ENCODE peak calls at places on chromosomes 6 and 20, in eight cellular contexts. E, O, T, S, Z, G, U and B are unnamed samples. For H3K36me3, the result is how much of the 10 kb centered on the place peaks cover.

GRCh38 chr20:23205656-23206055 is 119.5 kb upstream of the CD93 start:
- DNase-seq in E (no peak), O (peak), T (no peak), S (no peak), Z (peak), G (peak), U (no peak), B (peak)

GRCh38 chr6:4848382-4849068 is 72.3 kb downstream of the CDYL start:
- DNase-seq in E (no peak), O (no peak), T (no peak), S (peak), Z (no peak), G (peak), U (no peak), B (no peak)

GRCh38 chr6:166504100-166504499 is 82.4 kb downstream of the RAMACL start:
- DNase-seq in E (no peak), O (no peak), T (no peak), S (no peak), Z (no peak), G (no peak), U (no peak), B (no peak)

GRCh38 chr20:45456632-45457031 is 12.9 kb upstream of the WFDC2 start:
- DNase-seq in E (no peak), O (no peak), T (no peak), S (peak), Z (peak), G (no peak), U (no peak), B (no peak)

GRCh38 chr6:28789553-28790083 is 134.2 kb downstream of the TRIM27 start:
- DNase-seq in E (no peak), O (no peak), T (no peak), S (peak), Z (no peak), G (no peak), U (no peak), B (peak)

GRCh38 chr6:722608-723007 is 29.7 kb upstream of the EXOC2 start:
- DNase-seq in E (no peak), O (no peak), T (no peak), S (no peak), Z (no peak), G (no peak), U (no peak), B (peak)

GRCh38 chr6:68559052-68559451 is 76.0 kb upstream of the ADGRB3 start:
- DNase-seq in E (no peak), O (no peak), T (no peak), S (peak), Z (no peak), G (no peak), U (no peak), B (no peak)

GRCh38 chr6:170082067-170082466 is 208.8 kb downstream of the DLL1 start:
- DNase-seq in E (no peak), O (no peak), T (no peak), S (no peak), Z (no peak), G (no peak), U (no peak), B (no peak)

GRCh38 chr6:100093405-100093804 is 99.4 kb upstream of the MCHR2 start:
- DNase-seq in E (no peak), O (no peak), T (no peak), S (no peak), Z (no peak), G (no peak), U (no peak), B (no peak)

GRCh38 chr6:31687860-31688693 is 7.2 kb upstream of the LY6G5C start:
- DNase-seq in E (no peak), O (no peak), T (no peak), S (no peak), Z (no peak), G (no peak), U (no peak), B (no peak)

GRCh38 chr20:16542477-16542876 is 30.8 kb downstream of the KIF16B start:
- DNase-seq in E (no peak), O (no peak), T (no peak), S (peak), Z (no peak), G (no peak), U (no peak), B (no peak)

GRCh38 chr20:10842116-10842515 is 168.3 kb upstream of the JAG1 start:
- DNase-seq in E (no peak), O (no peak), T (no peak), S (no peak), Z (no peak), G (no peak), U (no peak), B (no peak)

GRCh38 chr6:4922488-4923037 is 81.3 kb downstream of the RPP40 start:
- DNase-seq in E (no peak), O (no peak), T (no peak), S (no peak), Z (no peak), G (no peak), U (no peak), B (no peak)

GRCh38 chr6:100512203-100512862 is 47.6 kb upstream of the SIM1 start:
- DNase-seq in E (no peak), O (no peak), T (no peak), S (no peak), Z (no peak), G (no peak), U (no peak), B (peak)

GRCh38 chr20:61350500-61351250 is 98.6 kb downstream of the CDH4 start:
- DNase-seq in E (no peak), O (no peak), T (no peak), S (peak), Z (no peak), G (no peak), U (no peak), B (no peak)

GRCh38 chr6:45609141-45609638 is 231.5 kb upstream of the SUPT3H start:
- DNase-seq in E (no peak), O (no peak), T (no peak), S (no peak), Z (peak), G (no peak), U (no peak), B (peak)

GRCh38 chr20:56634735-56635422 is 5.8 kb downstream of the TFAP2C start:
- DNase-seq in E (no peak), O (no peak), T (no peak), S (no peak), Z (no peak), G (no peak), U (no peak), B (no peak)

GRCh38 chr20:56636701-56637100 is 7.6 kb downstream of the TFAP2C start:
- DNase-seq in E (no peak), O (no peak), T (no peak), S (no peak), Z (no peak), G (no peak), U (no peak), B (peak)

GRCh38 chr20:56631318-56631989 is 2.3 kb downstream of the TFAP2C start:
- DNase-seq in E (no peak), O (no peak), T (no peak), S (peak), Z (no peak), G (no peak), U (no peak), B (no peak)

GRCh38 chr20:56631990-56632327 is 2.9 kb downstream of the TFAP2C start:
- DNase-seq in E (no peak), O (no peak), T (no peak), S (no peak), Z (no peak), G (no peak), U (no peak), B (no peak)

GRCh38 chr20:56634307-56634706 is 5.2 kb downstream of the TFAP2C start:
- DNase-seq in E (no peak), O (no peak), T (no peak), S (no peak), Z (no peak), G (no peak), U (no peak), B (no peak)
- H3K36me3 ChIP-seq in E (under half), O (under half), T (under half), S (under half), Z (under half), G (under half), U (under half), B (under half)

GRCh38 chr20:36248836-36249235 is 12.6 kb downstream of the AAR2 start:
- DNase-seq in E (no peak), O (no peak), T (no peak), S (no peak), Z (no peak), G (no peak), U (no peak), B (no peak)

GRCh38 chr20:36249450-36249849 is 13.2 kb downstream of the AAR2 start:
- DNase-seq in E (no peak), O (no peak), T (no peak), S (peak), Z (no peak), G (no peak), U (no peak), B (no peak)

GRCh38 chr20:36255445-36255844 is 19.2 kb downstream of the AAR2 start:
- DNase-seq in E (no peak), O (peak), T (no peak), S (no peak), Z (no peak), G (no peak), U (no peak), B (no peak)

GRCh38 chr20:36252511-36252910 is 16.2 kb downstream of the AAR2 start:
- DNase-seq in E (no peak), O (peak), T (no peak), S (no peak), Z (no peak), G (no peak), U (no peak), B (no peak)

DNA sequence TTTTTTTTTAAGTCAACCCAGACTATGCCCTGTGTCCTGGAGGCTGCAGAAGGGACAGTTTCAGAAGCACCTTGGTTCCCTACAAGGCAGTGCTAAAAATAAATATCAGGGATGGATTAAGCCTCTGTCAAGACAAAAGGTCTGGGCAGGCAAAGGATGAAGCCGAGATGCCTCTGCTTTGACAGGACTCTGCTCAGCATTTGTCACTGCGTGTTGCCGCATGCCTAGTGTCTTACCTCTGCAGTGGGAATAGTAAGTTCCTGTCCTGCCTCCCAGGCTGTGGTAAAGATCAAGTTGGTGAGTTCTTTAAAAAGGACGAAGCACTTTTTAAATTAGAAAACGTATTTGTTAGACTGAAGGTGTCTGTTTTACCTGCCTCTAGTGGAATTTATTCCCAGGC is 15.1 kb downstream of the AAR2 start:
- DNase-seq in E (no peak), O (no peak), T (no peak), S (no peak), Z (no peak), G (no peak), U (no peak), B (no peak)
- H3K36me3 ChIP-seq in E (half or more), O (under half), T (under half), S (under half), Z (under half), G (half or more), U (half or more), B (under half)

DNA sequence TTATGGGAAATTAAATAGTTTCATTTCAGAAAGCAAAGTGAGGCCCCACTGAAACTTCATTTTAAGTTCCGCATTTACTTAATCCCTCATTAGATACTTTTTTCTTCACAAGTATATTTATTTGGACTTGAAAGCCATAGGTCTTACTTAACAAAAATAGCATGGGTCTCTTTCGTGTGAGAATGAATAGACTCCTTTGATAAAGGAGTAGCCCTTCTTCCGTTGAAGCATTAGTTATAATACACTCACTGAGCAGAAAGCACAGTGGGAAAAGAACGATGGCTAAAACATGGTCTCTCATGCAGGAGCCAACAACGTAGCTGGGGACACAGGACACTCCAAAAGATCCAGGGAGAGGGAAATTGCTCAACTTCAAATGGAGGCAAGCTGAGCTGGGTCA is 130.4 kb downstream of the SLC23A2 start:
- DNase-seq in E (no peak), O (no peak), T (no peak), S (no peak), Z (no peak), G (no peak), U (no peak), B (no peak)
- H3K36me3 ChIP-seq in E (under half), O (under half), T (under half), S (under half), Z (under half), G (half or more), U (under half), B (under half)

DNA sequence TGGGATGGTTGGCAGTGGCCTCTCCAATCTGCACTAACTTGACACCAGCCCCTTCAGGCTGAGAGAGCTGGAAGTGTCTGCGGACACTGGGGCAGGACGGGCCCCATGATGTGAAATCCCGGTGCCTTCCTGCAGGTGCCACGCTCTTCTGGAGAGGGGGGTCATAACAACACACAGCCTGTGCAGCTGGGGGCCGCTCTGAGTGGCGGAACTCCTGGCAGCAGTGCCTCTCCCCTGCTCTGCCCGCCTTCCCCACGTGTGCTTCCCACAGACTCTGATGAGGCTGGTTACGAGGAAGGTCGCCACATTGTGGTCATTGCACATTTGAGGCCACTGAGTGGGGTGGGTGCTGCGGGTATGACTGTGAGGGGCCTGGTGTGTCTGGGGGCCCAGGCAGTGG is 145.2 kb downstream of the DTNBP1 start:
- DNase-seq in E (no peak), O (no peak), T (no peak), S (no peak), Z (no peak), G (no peak), U (no peak), B (no peak)
- H3K36me3 ChIP-seq in E (under half), O (under half), T (under half), S (under half), Z (under half), G (half or more), U (half or more), B (under half)

GRCh38 chr6:109676724-109677123 is 14.3 kb downstream of the AK9 start:
- DNase-seq in E (no peak), O (no peak), T (no peak), S (no peak), Z (no peak), G (no peak), U (no peak), B (no peak)

GRCh38 chr6:109669811-109670210 is 21.2 kb downstream of the AK9 start:
- DNase-seq in E (no peak), O (no peak), T (no peak), S (no peak), Z (no peak), G (no peak), U (no peak), B (no peak)

GRCh38 chr6:109672827-109673226 is 18.2 kb downstream of the AK9 start:
- DNase-seq in E (no peak), O (no peak), T (no peak), S (no peak), Z (no peak), G (no peak), U (no peak), B (no peak)

GRCh38 chr6:109671721-109672120 is 19.3 kb downstream of the AK9 start:
- DNase-seq in E (no peak), O (no peak), T (no peak), S (no peak), Z (no peak), G (no peak), U (no peak), B (peak)

GRCh38 chr6:109672204-109672603 is 18.8 kb downstream of the AK9 start:
- DNase-seq in E (no peak), O (no peak), T (no peak), S (peak), Z (no peak), G (no peak), U (no peak), B (no peak)
- H3K36me3 ChIP-seq in E (under half), O (under half), T (under half), S (under half), Z (under half), G (under half), U (under half), B (under half)